ENCODE peak calls at places on chromosomes 6 and 20, in seven cellular contexts. L is left lung, J is B cell, Z is astrocyte, O is GM13976, Y is tibial artery, M is endothelial cell. B is an unnamed sample.

GRCh38 chr6:30322527-30323501 is 3.9 kb upstream of the TRIM39 start:
- DNase-seq in L (no peak), Y (no peak), M (no peak), J (no peak), O (no peak), Z (peak; percentile 85), B (no peak)

GRCh38 chr6:85675030-85675819 is 32.5 kb upstream of the SYNCRIP start:
- DNase-seq in J (no peak), L (no peak), O (no peak), Z (peak; percentile 73), Y (no peak), M (no peak), B (no peak)

GRCh38 chr6:159716247-159717086 is 10.8 kb upstream of the WTAP start:
- DNase-seq in L (no peak), O (no peak), Y (peak; percentile 84), J (no peak), Z (peak; percentile 93), M (no peak), B (no peak)

GRCh38 chr6:116971959-116972358 is 94.9 kb downstream of the RFX6 start:
- DNase-seq in M (peak; percentile 40), O (peak; percentile 22), Y (no peak), L (no peak), J (peak; percentile 13), Z (peak; percentile 3), B (no peak)

GRCh38 chr20:20227013-20227571 is 140.8 kb upstream of the INSM1 start:
- DNase-seq in J (no peak), M (no peak), Y (no peak), O (no peak), L (no peak), Z (no peak), B (no peak)

GRCh38 chr6:32819729-32820128 is 2.9 kb upstream of the HLA-DOB start:
- DNase-seq in Y (no peak), M (no peak), L (no peak), Z (peak; percentile 71), J (no peak), O (no peak), B (no peak)

GRCh38 chr20:24672886-24673677 is 203.7 kb downstream of the SYNDIG1 start:
- DNase-seq in O (no peak), L (peak; percentile 28), M (no peak), Z (peak; percentile 98), J (no peak), Y (peak; percentile 60), B (no peak)

GRCh38 chr20:4445331-4445730 is 276.4 kb upstream of the PRND start:
- DNase-seq in J (no peak), O (no peak), Z (no peak), M (no peak), L (no peak), Y (no peak), B (no peak)

GRCh38 chr20:20002101-20002998 is 14.8 kb upstream of the NAA20 start:
- DNase-seq in L (no peak), Y (no peak), M (no peak), Z (no peak), O (no peak), J (no peak), B (no peak)

GRCh38 chr6:76165471-76166221 is 93.2 kb upstream of the IMPG1 start:
- DNase-seq in Y (no peak), L (no peak), M (no peak), O (no peak), J (no peak), Z (no peak), B (no peak)

GRCh38 chr20:12644481-12644880 is 364.3 kb upstream of the SPTLC3 start:
- DNase-seq in Z (no peak), Y (no peak), O (no peak), M (no peak), J (no peak), L (no peak), B (no peak)

GRCh38 chr6:72031471-72031870 is 145.1 kb downstream of the RIMS1 start:
- DNase-seq in M (no peak), Y (no peak), O (no peak), L (no peak), J (no peak), Z (peak; percentile 31), B (no peak)

GRCh38 chr20:62122659-62123449 is 579 bp downstream of the LSM14B start:
- DNase-seq in L (no peak), Z (no peak), Y (peak; percentile 79), J (peak; percentile 73), O (peak; percentile 58), M (no peak), B (peak; percentile 57)

GRCh38 chr20:41191562-41192500 is 54.5 kb downstream of the PLCG1 start:
- DNase-seq in L (no peak), Z (no peak), O (no peak), J (no peak), Y (no peak), M (no peak), B (no peak)

GRCh38 chr6:111813247-111814162 is 59.7 kb downstream of the FYN start:
- DNase-seq in M (no peak), L (no peak), J (no peak), Z (peak; percentile 89), O (no peak), Y (no peak), B (no peak)

GRCh38 chr6:111819458-111819857 is 53.8 kb downstream of the FYN start:
- DNase-seq in Y (no peak), J (no peak), Z (no peak), O (no peak), L (no peak), M (no peak), B (no peak)

GRCh38 chr6:111812080-111813038 is 60.9 kb downstream of the FYN start:
- DNase-seq in L (no peak), Z (peak; percentile 66), Y (no peak), J (no peak), M (no peak), O (no peak), B (peak; percentile 73)

GRCh38 chr6:111818539-111819226 is 54.6 kb downstream of the FYN start:
- DNase-seq in Y (no peak), Z (peak; percentile 27), L (no peak), M (no peak), O (no peak), J (no peak), B (no peak)

GRCh38 chr6:111817451-111818146 is 55.7 kb downstream of the FYN start:
- DNase-seq in Z (no peak), M (no peak), J (no peak), Y (no peak), O (no peak), L (no peak), B (no peak)
- TF ChIP-seq CTCF in Z (no peak), M (no peak), J (no peak), Y (no peak), O (no peak), L (no peak), B (no peak)

GRCh38 chr6:154460306-154461071 is 50.0 kb downstream of the CNKSR3 start:
- DNase-seq in M (no peak), J (no peak), O (no peak), Y (no peak), L (no peak), Z (peak; percentile 78), B (no peak)

GRCh38 chr6:154457881-154458284 is 52.6 kb downstream of the CNKSR3 start:
- DNase-seq in J (no peak), L (no peak), O (no peak), M (no peak), Y (no peak), Z (no peak), B (no peak)

GRCh38 chr6:154458565-154459475 is 51.7 kb downstream of the CNKSR3 start:
- DNase-seq in Y (no peak), J (no peak), M (no peak), L (no peak), O (no peak), Z (peak; percentile 68), B (no peak)

GRCh38 chr6:154459513-154459912 is 51.0 kb downstream of the CNKSR3 start:
- DNase-seq in Z (no peak), M (no peak), O (no peak), L (no peak), J (no peak), Y (no peak), B (no peak)

DNA sequence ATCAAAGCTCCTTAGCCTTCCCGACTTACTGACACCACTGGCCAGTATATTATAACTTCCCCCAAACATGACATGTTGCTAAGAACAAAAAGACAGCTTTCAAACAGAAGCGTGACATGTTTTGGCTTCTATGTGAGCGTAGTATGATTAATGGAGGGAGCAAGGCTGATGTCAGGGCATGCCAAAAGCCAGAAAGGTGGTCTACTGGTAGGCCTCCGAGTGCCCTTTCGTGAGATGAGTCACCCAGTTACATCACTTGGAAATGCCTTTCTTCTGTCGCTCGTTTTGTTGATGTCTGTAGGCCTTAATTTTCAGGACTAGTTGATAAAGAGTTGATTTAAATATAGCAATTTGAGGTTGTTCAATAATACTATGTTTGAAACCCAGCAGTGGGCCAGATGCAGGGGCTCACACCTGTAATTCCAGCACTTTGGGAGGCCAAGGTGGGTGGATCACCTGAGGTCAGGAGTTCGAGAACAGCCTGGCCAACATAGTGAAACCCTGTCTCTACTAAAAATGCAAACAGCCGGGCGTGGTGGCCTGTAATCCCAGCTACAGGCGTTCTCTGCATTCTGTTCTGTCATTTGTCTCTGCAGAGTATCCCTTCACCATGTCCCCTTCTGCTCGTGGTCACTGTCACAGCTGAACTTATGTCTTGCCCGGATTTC is 53.3 kb downstream of the CNKSR3 start:
- DNase-seq in Y (no peak), M (no peak), Z (peak; percentile 88), L (no peak), J (no peak), O (no peak), B (no peak)
- TF ChIP-seq CTCF in Y (no peak), M (no peak), Z (no peak), L (no peak), J (no peak), O (no peak), B (no peak)

GRCh38 chr6:162952343-162952871 is 224.6 kb downstream of the PACRG start:
- DNase-seq in M (no peak), Z (no peak), Y (no peak), J (no peak), O (no peak), L (no peak), B (no peak)
- TF ChIP-seq CTCF in M (no peak), Z (no peak), Y (no peak), J (no peak), O (no peak), L (no peak), B (no peak)

GRCh38 chr20:38040276-38040675 is 6.7 kb downstream of the RPRD1B start:
- DNase-seq in M (no peak), Y (no peak), O (no peak), J (no peak), Z (no peak), L (no peak), B (no peak)

GRCh38 chr20:38044685-38045084 is 11.1 kb downstream of the RPRD1B start:
- DNase-seq in L (no peak), J (no peak), M (no peak), Y (no peak), Z (no peak), O (no peak), B (no peak)

GRCh38 chr20:38046572-38046971 is 13.0 kb downstream of the RPRD1B start:
- DNase-seq in M (no peak), O (no peak), J (no peak), Z (no peak), L (no peak), Y (no peak), B (no peak)

GRCh38 chr20:38043512-38044300 is 10.2 kb downstream of the RPRD1B start:
- DNase-seq in M (no peak), Y (no peak), Z (peak; percentile 87), L (no peak), O (no peak), J (no peak), B (no peak)
- TF ChIP-seq CTCF in M (no peak), Y (no peak), Z (peak; percentile 45), L (no peak), O (no peak), J (no peak), B (no peak)

GRCh38 chr20:47748069-47748468 is 37.2 kb downstream of the SULF2 start:
- DNase-seq in J (no peak), Z (no peak), M (no peak), O (no peak), L (no peak), Y (no peak), B (no peak)
- TF ChIP-seq CTCF in J (no peak), Z (no peak), M (no peak), O (no peak), L (no peak), Y (no peak), B (no peak)